ENCODE peak calls at places on chromosomes 11 and 22, in seven cellular contexts. U is spleen; H is IMR-90; P is cardiac muscle cell; J is CD4-positive, alpha-beta T cell; E is uterus; L is upper lobe of right lung. Q is an unnamed sample.

GRCh38 chr22:21761086-21761485 is 25.5 kb upstream of the YPEL1 start:
- DNase-seq in H (peak), J (no peak), P (no peak), U (no peak), L (no peak), E (no peak), Q (no peak)

GRCh38 chr11:14184548-14184947 is 174.4 kb downstream of the RRAS2 start:
- DNase-seq in J (no peak), P (peak), H (no peak), E (no peak), L (no peak), U (no peak), Q (no peak)

GRCh38 chr11:82899957-82900276 is 313 bp downstream of the PRCP start:
- DNase-seq in H (no peak), J (no peak), L (no peak), U (no peak), P (peak), E (no peak), Q (no peak)

GRCh38 chr11:117916956-117917355 is 12.2 kb downstream of the TMPRSS13 start:
- DNase-seq in U (peak), L (no peak), E (peak), P (no peak), H (no peak), J (no peak), Q (no peak)

GRCh38 chr11:68215524-68216170 is 2.6 kb upstream of the KMT5B start:
- DNase-seq in J (no peak), U (no peak), L (no peak), H (no peak), P (no peak), E (no peak), Q (no peak)

GRCh38 chr22:44256085-44256484 is 56.7 kb downstream of the SHISAL1 start:
- DNase-seq in H (no peak), U (no peak), E (no peak), L (no peak), P (no peak), J (no peak), Q (no peak)

GRCh38 chr11:11708256-11708655 is 86.5 kb upstream of the GALNT18 start:
- DNase-seq in U (no peak), L (no peak), E (no peak), H (no peak), J (no peak), P (no peak), Q (no peak)

GRCh38 chr22:42317691-42318547 is 47.5 kb upstream of the TCF20 start:
- DNase-seq in H (no peak), U (no peak), P (no peak), E (peak), L (peak), J (no peak), Q (no peak)

GRCh38 chr22:33112606-33113005 is 54.4 kb upstream of the SYN3 start:
- DNase-seq in U (no peak), H (no peak), E (no peak), J (no peak), P (peak), L (no peak), Q (no peak)

GRCh38 chr11:19869466-19869865 is 156.8 kb downstream of the NAV2 start:
- DNase-seq in H (no peak), E (no peak), P (no peak), J (no peak), U (no peak), L (no peak), Q (no peak)

DNA sequence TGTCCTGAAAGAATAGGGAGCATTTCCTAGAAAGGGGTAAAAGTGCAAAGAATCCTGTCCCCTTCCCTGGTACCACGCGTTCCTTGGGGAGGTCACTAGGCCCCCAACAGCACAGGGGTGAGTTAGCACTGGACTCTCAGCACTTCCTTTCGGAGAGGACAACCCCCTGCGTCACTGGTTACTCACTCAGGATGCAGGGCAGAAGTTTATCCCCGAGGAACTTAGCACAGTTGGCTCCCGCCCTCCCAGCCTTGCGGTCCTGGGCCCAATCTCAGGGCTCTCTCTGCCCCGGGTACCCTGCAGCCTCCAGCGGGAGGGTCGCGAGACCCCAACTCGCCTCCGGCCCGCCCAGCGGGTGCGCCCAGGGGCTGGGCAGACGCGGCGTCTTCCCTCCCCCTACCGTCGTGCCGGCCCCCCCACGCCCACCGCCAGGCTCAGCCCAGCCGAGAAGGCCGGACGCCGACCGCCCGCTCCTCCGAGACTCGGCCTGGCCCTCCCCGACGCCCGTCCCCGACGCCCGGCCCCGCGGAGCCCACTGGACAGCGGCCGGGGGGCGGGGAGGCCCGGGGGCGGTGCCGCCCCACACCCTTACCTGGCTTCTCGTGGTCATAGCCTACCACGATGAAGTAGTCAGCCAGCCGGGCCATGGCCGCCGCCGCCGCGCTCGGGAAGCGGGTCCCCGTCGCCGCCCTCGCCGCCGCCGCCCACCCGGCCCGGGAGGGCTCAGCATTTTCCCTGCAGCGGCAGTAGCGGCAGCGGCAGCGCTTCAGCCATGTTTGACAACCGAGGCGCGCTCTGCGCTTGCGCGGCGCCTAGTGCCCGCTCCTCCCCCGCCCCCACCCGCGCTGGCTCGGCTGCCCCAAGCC is at the start of gene SBF2:
- DNase-seq in E (peak), J (peak), P (peak), U (peak), L (peak), H (peak), Q (peak)
- H3K27ac ChIP-seq in E (peak), J (no peak), P (peak), U (peak), L (peak), H (peak), Q (peak)

GRCh38 chr11:86196924-86197323 is 47.6 kb upstream of the EED start:
- DNase-seq in J (no peak), L (no peak), E (no peak), H (no peak), U (no peak), P (no peak), Q (no peak)
- H3K27ac ChIP-seq in J (no peak), L (no peak), E (no peak), H (no peak), U (no peak), P (no peak), Q (no peak)

DNA sequence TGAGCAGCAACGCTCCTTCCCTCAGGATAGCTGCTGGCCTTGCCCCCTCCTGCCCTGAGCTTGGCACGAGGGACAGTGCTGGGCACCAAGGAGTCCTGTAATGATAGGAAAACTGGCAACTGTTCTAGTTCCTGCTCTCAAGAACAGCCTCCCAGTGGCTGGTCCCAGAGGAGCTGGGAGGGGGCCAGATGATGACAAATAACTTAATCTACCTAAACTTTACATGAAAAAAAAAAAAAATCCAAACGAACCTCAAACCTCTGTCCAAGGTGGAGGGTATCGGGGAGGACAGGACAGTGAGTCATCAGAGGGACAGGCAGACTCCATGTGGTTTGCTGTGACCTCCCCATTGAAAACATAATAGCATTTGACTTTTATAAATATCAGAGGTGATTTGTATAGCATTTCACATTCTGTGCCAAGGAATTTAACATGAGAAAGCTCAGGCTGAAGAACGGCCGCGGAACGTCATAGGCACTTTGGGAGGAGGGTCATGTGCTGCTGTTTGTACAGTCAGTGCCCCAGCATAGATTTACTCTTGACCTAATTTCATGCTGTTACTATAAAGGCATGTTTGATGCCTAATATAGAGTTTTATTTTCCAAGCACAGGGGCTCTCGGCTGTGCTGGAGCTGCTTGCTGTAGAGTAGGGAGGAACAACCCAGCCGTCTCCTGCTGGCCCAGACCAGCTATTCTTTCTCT is 98.2 kb upstream of the NNMT start:
- DNase-seq in P (no peak), E (peak), U (peak), L (peak), H (peak), J (no peak), Q (no peak)
- H3K27ac ChIP-seq in P (no peak), E (peak), U (peak), L (peak), H (peak), J (no peak), Q (peak)

GRCh38 chr11:10488581-10489443 is 33.7 kb downstream of the AMPD3 start:
- DNase-seq in P (no peak), H (no peak), J (no peak), U (peak), E (no peak), L (no peak), Q (no peak)
- H3K27ac ChIP-seq in P (no peak), H (peak), J (no peak), U (peak), E (no peak), L (peak), Q (peak)

GRCh38 chr22:34841911-34842310 is 224.0 kb upstream of the ISX start:
- DNase-seq in H (no peak), P (no peak), E (no peak), U (no peak), L (no peak), J (no peak), Q (no peak)
- H3K27ac ChIP-seq in H (no peak), P (peak), E (no peak), U (no peak), L (no peak), J (no peak), Q (no peak)

GRCh38 chr11:104841185-104841584 is 57.1 kb downstream of the CASP12 start:
- DNase-seq in P (no peak), U (no peak), H (no peak), L (no peak), J (no peak), E (no peak), Q (no peak)
- H3K27ac ChIP-seq in P (no peak), U (no peak), H (no peak), L (no peak), J (no peak), E (no peak), Q (no peak)

Q was measured in caudate nucleus.